ENCODE peak calls at places on chromosome 19, in nine cellular contexts. O, K, F, J, B, A, G, R and L are unnamed samples.

GRCh38 chr19:46546194-46546896 is 50.7 kb upstream of the PNMA8B start:
- DNase-seq in O (no peak), K (no peak), F (no peak), J (peak), B (no peak), A (no peak), G (no peak), R (no peak), L (peak)

GRCh38 chr19:10773969-10774368 is 56.1 kb downstream of the DNM2 start:
- DNase-seq in O (no peak), K (no peak), F (no peak), J (no peak), B (no peak), A (no peak), G (no peak), R (no peak), L (no peak)

GRCh38 chr19:21127001-21127400 is 14.8 kb upstream of the ZNF431 start:
- DNase-seq in O (no peak), K (no peak), F (no peak), J (no peak), B (no peak), A (no peak), G (no peak), R (no peak), L (no peak)

GRCh38 chr19:53091855-53092254 is 11.4 kb downstream of the ZNF160 start:
- DNase-seq in O (no peak), K (no peak), F (no peak), J (no peak), B (no peak), A (no peak), G (no peak), R (no peak), L (no peak)

GRCh38 chr19:2333027-2333806 is 4.7 kb downstream of the SPPL2B start:
- DNase-seq in O (no peak), K (no peak), F (no peak), J (no peak), B (peak), A (no peak), G (no peak), R (no peak), L (peak)

GRCh38 chr19:30070198-30070969 is 128.3 kb downstream of the URI1 start:
- DNase-seq in O (no peak), K (no peak), F (no peak), J (no peak), B (no peak), A (no peak), G (no peak), R (no peak), L (no peak)

GRCh38 chr19:56167064-56167578 is 8.7 kb upstream of the GALP start:
- DNase-seq in O (no peak), K (no peak), F (no peak), J (no peak), B (no peak), A (no peak), G (no peak), R (no peak), L (no peak)

GRCh38 chr19:44635581-44636438 is 7.9 kb upstream of the PVR start:
- DNase-seq in O (no peak), K (no peak), F (no peak), J (no peak), B (no peak), A (no peak), G (peak), R (no peak), L (no peak)

GRCh38 chr19:10316229-10317044 is 622 bp upstream of the FDX2 start:
- DNase-seq in O (no peak), K (no peak), F (no peak), J (no peak), B (no peak), A (no peak), G (no peak), R (no peak), L (no peak)

GRCh38 chr19:574658-575526 is 2.5 kb downstream of the BSG start:
- DNase-seq in O (no peak), K (no peak), F (no peak), J (no peak), B (no peak), A (peak), G (peak), R (peak), L (no peak)

GRCh38 chr19:44603201-44603945 is 10.0 kb upstream of the IGSF23 start:
- DNase-seq in O (no peak), K (peak), F (no peak), J (no peak), B (no peak), A (no peak), G (no peak), R (no peak), L (no peak)

GRCh38 chr19:51016798-51017683 is 2.5 kb downstream of the KLK10 start:
- DNase-seq in O (no peak), K (no peak), F (no peak), J (no peak), B (no peak), A (no peak), G (no peak), R (no peak), L (peak)

GRCh38 chr19:46839752-46840151 is 10.9 kb downstream of the AP2S1 start:
- DNase-seq in O (no peak), K (no peak), F (no peak), J (no peak), B (no peak), A (no peak), G (no peak), R (no peak), L (no peak)

GRCh38 chr19:54172413-54172763 is 572 bp downstream of the TMC4 start:
- DNase-seq in O (no peak), K (no peak), F (no peak), J (no peak), B (no peak), A (no peak), G (no peak), R (no peak), L (no peak)

GRCh38 chr19:50427997-50428425 is 4.7 kb upstream of the MYBPC2 start:
- DNase-seq in O (peak), K (peak), F (peak), J (peak), B (no peak), A (peak), G (peak), R (peak), L (peak)

GRCh38 chr19:29551774-29552173 is 26.0 kb downstream of the VSTM2B start:
- DNase-seq in O (no peak), K (no peak), F (no peak), J (no peak), B (no peak), A (no peak), G (no peak), R (no peak), L (no peak)

GRCh38 chr19:50437862-50438449 is 5.3 kb downstream of the MYBPC2 start:
- DNase-seq in O (no peak), K (no peak), F (no peak), J (no peak), B (no peak), A (no peak), G (no peak), R (no peak), L (no peak)

GRCh38 chr19:49848938-49849337 is 2.0 kb upstream of the PTOV1 start:
- DNase-seq in O (no peak), K (no peak), F (no peak), J (no peak), B (no peak), A (no peak), G (no peak), R (no peak), L (no peak)

GRCh38 chr19:4316940-4317339 is 12.5 kb downstream of the FSD1 start:
- DNase-seq in O (no peak), K (no peak), F (no peak), J (no peak), B (no peak), A (no peak), G (no peak), R (no peak), L (no peak)

GRCh38 chr19:1451916-1452801 is 2.2 kb downstream of the APC2 start:
- DNase-seq in O (no peak), K (no peak), F (no peak), J (no peak), B (no peak), A (no peak), G (no peak), R (no peak), L (no peak)

GRCh38 chr19:44851427-44851826 is 5.3 kb downstream of the NECTIN2 start:
- DNase-seq in O (no peak), K (no peak), F (no peak), J (no peak), B (no peak), A (no peak), G (no peak), R (no peak), L (peak)

GRCh38 chr19:18558595-18558994 is 925 bp downstream of the KXD1 start:
- DNase-seq in O (no peak), K (no peak), F (no peak), J (no peak), B (no peak), A (no peak), G (no peak), R (no peak), L (no peak)

GRCh38 chr19:58409010-58409790 is 751 bp downstream of the ZNF584 start:
- DNase-seq in O (no peak), K (no peak), F (no peak), J (no peak), B (no peak), A (no peak), G (peak), R (no peak), L (peak)

GRCh38 chr19:18387395-18387794 is 1.4 kb downstream of the GDF15 start:
- DNase-seq in O (no peak), K (no peak), F (no peak), J (no peak), B (no peak), A (no peak), G (no peak), R (no peak), L (no peak)

GRCh38 chr19:36182612-36183454 is 30.6 kb upstream of the COX7A1 start:
- DNase-seq in O (no peak), K (no peak), F (no peak), J (no peak), B (no peak), A (no peak), G (no peak), R (no peak), L (no peak)

GRCh38 chr19:54696766-54697165 is 27.5 kb upstream of the KIR3DL3 start:
- DNase-seq in O (no peak), K (no peak), F (no peak), J (no peak), B (no peak), A (no peak), G (no peak), R (no peak), L (no peak)

GRCh38 chr19:40274585-40275544 is 10.3 kb downstream of the AKT2 start:
- DNase-seq in O (peak), K (no peak), F (no peak), J (no peak), B (no peak), A (peak), G (no peak), R (no peak), L (no peak)

GRCh38 chr19:35292421-35292820 is 460 bp downstream of the MAG start:
- DNase-seq in O (no peak), K (no peak), F (no peak), J (no peak), B (no peak), A (no peak), G (no peak), R (no peak), L (peak)

GRCh38 chr19:35216026-35216832 is 12.3 kb downstream of the FAM187B start:
- DNase-seq in O (no peak), K (no peak), F (no peak), J (no peak), B (no peak), A (no peak), G (no peak), R (no peak), L (peak)

GRCh38 chr19:38889803-38890202 is 9.6 kb downstream of the SIRT2 start:
- DNase-seq in O (no peak), K (no peak), F (no peak), J (no peak), B (no peak), A (no peak), G (no peak), R (no peak), L (no peak)